ENCODE peak calls at places on chromosomes 7 and 10, in four cellular contexts. Y, O, J and A are unnamed samples.
A peak's percentile ranks its signal among the peaks of the same experiment; 100 is the strongest.

GRCh38 chr10:46546591-46547330 is 9.7 kb downstream of the GPRIN2 start:
- DNase-seq in Y (no peak), O (no peak), J (no peak), A (no peak)

GRCh38 chr7:14748461-14748860 is 154.1 kb downstream of the DGKB start:
- DNase-seq in Y (no peak), O (no peak), J (no peak), A (no peak)

GRCh38 chr10:87921934-87922688 is 58.7 kb downstream of the PTEN start:
- DNase-seq in Y (no peak), O (no peak), J (no peak), A (no peak)

GRCh38 chr7:51000956-51001355 is 218.3 kb upstream of the GRB10 start:
- DNase-seq in Y (peak; percentile 24), O (no peak), J (no peak), A (no peak)

GRCh38 chr10:103884681-103885139 is 29.3 kb upstream of the SH3PXD2A start:
- DNase-seq in Y (peak; percentile 58), O (peak; percentile 54), J (peak; percentile 53), A (no peak)

GRCh38 chr10:106577266-106577665 is 587.2 kb downstream of the SORCS1 start:
- DNase-seq in Y (peak; percentile 3), O (no peak), J (no peak), A (no peak)

GRCh38 chr10:125262414-125262813 is 102.1 kb upstream of the CTBP2 start:
- DNase-seq in Y (no peak), O (no peak), J (no peak), A (no peak)

GRCh38 chr10:79268717-79269116 is 78.6 kb upstream of the PPIF start:
- DNase-seq in Y (no peak), O (no peak), J (no peak), A (no peak)

GRCh38 chr7:44062903-44063295 is 2.5 kb downstream of the PGAM2 start:
- DNase-seq in Y (no peak), O (no peak), J (no peak), A (no peak)

GRCh38 chr7:93150200-93150835 is 2.1 kb upstream of the SAMD9L start:
- DNase-seq in Y (peak; percentile 53), O (no peak), J (no peak), A (no peak)

GRCh38 chr10:32232378-32232777 is 114.6 kb downstream of the EPC1 start:
- DNase-seq in Y (no peak), O (no peak), J (no peak), A (no peak)

GRCh38 chr10:122957474-122957873 is 3.4 kb upstream of the C10orf88 start:
- DNase-seq in Y (no peak), O (no peak), J (peak; percentile 63), A (no peak)

DNA sequence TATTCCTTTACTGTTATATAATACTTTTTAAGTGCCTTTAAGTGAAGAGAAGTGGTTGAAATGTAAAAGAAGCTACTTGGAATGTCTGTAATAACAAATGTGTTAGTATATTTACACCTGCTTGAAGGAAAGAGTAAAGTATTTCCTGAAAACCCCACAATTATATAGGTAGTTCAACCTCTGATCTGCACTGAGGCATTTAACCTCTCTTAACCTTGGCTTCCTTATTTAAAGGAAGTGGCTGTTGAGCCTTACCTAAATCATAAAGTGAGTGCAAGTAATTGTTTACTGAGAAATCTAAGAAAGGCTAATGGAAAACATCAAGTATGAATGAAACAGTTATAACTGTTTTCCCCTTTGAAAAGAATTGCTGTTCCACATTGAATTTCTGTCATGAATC is 294.5 kb downstream of the ADK start:
- DNase-seq in Y (no peak), O (no peak), J (no peak), A (no peak)
- TF ChIP-seq CHD4 in Y (no peak), O (no peak), J (no peak), A (no peak)

GRCh38 chr7:27156901-27157716 is 634 bp upstream of the HOXA7 start:
- DNase-seq in Y (no peak), O (no peak), J (no peak), A (no peak)
- TF ChIP-seq CHD4 in Y (no peak), O (no peak), J (no peak), A (no peak)

GRCh38 chr10:1375805-1376170 is 319.6 kb downstream of the WDR37 start:
- DNase-seq in Y (no peak), O (no peak), J (no peak), A (no peak)

GRCh38 chr10:1373287-1373686 is 317.1 kb downstream of the WDR37 start:
- DNase-seq in Y (no peak), O (no peak), J (no peak), A (no peak)

GRCh38 chr10:1376384-1376945 is 320.3 kb downstream of the WDR37 start:
- DNase-seq in Y (no peak), O (no peak), J (no peak), A (no peak)

GRCh38 chr10:1374501-1374900 is 318.3 kb downstream of the WDR37 start:
- DNase-seq in Y (no peak), O (no peak), J (no peak), A (no peak)

DNA sequence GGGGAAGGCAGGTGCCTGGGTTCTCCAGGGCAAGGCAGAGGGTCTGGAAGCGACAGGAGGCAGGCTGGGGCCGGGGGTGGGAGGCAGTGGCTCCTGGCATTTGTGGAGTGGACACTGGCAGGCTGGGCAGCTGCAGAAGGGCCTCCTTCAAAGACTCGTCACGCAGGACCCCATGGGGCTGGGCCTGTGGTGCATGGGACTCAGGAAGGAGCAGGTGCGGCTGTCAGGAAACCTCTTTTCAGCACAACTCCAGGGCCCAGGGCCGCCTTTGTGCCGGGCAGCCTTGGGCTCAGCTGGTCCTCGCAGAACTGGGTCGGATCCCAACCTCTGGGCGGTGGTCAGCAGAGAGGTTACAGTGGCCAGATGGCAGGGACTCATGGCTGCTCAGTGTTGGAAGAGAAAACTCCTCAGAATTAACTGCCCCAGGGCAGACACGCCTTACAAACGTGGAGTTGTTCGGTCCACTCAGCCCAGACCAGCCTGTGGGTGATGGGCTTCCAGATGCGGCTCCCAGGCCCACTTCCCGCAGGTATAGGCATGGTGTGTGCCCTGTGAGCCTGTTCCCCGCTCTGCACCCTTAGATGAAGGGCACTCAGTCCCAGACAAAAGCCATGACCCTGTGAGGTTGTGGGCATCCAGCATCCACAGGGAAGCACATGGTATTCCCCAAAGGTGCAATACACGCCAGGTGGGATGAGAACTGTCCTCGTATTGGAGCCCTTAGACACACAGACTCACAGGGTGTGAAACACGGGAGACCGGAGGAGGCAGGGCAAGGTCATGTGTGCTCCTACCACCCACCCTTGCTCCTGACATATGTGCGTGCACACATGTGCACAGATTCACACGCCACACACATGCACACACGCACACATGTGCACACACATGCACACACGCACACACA is 319.0 kb downstream of the WDR37 start:
- DNase-seq in Y (no peak), O (no peak), J (no peak), A (no peak)
- TF ChIP-seq CHD4 in Y (no peak), O (no peak), J (no peak), A (no peak)

GRCh38 chr7:36188266-36188665 is 35.2 kb downstream of the EEPD1 start:
- DNase-seq in Y (no peak), O (no peak), J (no peak), A (no peak)

GRCh38 chr7:36186841-36187240 is 33.8 kb downstream of the EEPD1 start:
- DNase-seq in Y (no peak), O (no peak), J (peak; percentile 25), A (no peak)

GRCh38 chr7:36185092-36185491 is 32.0 kb downstream of the EEPD1 start:
- DNase-seq in Y (no peak), O (no peak), J (no peak), A (no peak)

GRCh38 chr7:36185732-36186131 is 32.7 kb downstream of the EEPD1 start:
- DNase-seq in Y (no peak), O (no peak), J (no peak), A (no peak)

DNA sequence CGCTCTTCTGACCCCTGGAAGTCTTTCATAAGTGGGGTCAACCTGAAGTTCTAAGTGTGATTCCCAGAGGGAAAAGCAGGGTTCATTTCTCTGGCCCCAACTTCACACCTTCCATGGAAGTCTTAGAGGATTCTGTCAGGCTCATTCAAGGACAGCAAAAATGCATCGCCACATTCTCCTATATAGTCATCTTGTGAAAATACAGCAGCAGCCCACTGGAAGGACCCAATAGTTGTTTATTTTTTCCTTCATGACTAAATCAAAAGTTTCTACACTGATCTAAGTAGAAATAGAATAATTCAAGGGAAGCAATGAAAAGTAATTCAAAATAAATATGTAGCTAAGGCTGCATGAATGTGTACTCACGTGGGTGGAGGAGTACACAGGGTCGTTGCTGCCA is 33.3 kb downstream of the EEPD1 start:
- DNase-seq in Y (no peak), O (no peak), J (no peak), A (no peak)
- TF ChIP-seq CHD4 in Y (no peak), O (no peak), J (no peak), A (no peak)

GRCh38 chr7:111835066-111835465 is 272.8 kb upstream of the IMMP2L start:
- DNase-seq in Y (no peak), O (no peak), J (no peak), A (no peak)
- TF ChIP-seq CHD4 in Y (no peak), O (no peak), J (no peak), A (no peak)

GRCh38 chr10:100980327-100981110 is 6.8 kb downstream of the MRPL43 start:
- DNase-seq in Y (no peak), O (no peak), J (no peak), A (no peak)

GRCh38 chr10:100978896-100979185 is 8.5 kb downstream of the MRPL43 start:
- DNase-seq in Y (no peak), O (no peak), J (no peak), A (no peak)

GRCh38 chr10:100978121-100978895 is 9.0 kb downstream of the MRPL43 start:
- DNase-seq in Y (no peak), O (no peak), J (no peak), A (no peak)

GRCh38 chr10:100981178-100981710 is 6.1 kb downstream of the MRPL43 start:
- DNase-seq in Y (no peak), O (no peak), J (no peak), A (no peak)

GRCh38 chr10:100979821-100980272 is 7.5 kb downstream of the MRPL43 start:
- DNase-seq in Y (no peak), O (no peak), J (no peak), A (no peak)
- TF ChIP-seq CHD4 in Y (no peak), O (no peak), J (no peak), A (no peak)

GRCh38 chr7:66845382-66846095 is 75.5 kb upstream of the TMEM248 start:
- DNase-seq in Y (no peak), O (peak; percentile 50), J (no peak), A (no peak)

GRCh38 chr7:66844552-66845381 is 76.3 kb upstream of the TMEM248 start:
- DNase-seq in Y (peak; percentile 99), O (peak; percentile 100), J (peak; percentile 93), A (peak; percentile 92)

GRCh38 chr7:66847879-66848810 is 72.9 kb upstream of the TMEM248 start:
- DNase-seq in Y (peak; percentile 59), O (no peak), J (peak; percentile 79), A (no peak)
- TF ChIP-seq CHD4 in Y (no peak), O (no peak), J (no peak), A (no peak)

DNA sequence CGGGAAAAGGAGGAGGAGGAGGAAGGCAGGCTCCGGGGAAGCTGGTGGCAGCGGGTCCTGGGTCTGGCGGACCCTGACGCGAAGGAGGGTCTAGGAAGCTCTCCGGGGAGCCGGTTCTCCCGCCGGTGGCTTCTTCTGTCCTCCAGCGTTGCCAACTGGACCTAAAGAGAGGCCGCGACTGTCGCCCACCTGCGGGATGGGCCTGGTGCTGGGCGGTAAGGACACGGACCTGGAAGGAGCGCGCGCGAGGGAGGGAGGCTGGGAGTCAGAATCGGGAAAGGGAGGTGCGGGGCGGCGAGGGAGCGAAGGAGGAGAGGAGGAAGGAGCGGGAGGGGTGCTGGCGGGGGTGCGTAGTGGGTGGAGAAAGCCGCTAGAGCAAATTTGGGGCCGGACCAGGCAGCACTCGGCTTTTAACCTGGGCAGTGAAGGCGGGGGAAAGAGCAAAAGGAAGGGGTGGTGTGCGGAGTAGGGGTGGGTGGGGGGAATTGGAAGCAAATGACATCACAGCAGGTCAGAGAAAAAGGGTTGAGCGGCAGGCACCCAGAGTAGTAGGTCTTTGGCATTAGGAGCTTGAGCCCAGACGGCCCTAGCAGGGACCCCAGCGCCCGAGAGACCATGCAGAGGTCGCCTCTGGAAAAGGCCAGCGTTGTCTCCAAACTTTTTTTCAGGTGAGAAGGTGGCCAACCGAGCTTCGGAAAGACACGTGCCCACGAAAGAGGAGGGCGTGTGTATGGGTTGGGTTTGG is at the start of gene CFTR:
- DNase-seq in Y (peak; percentile 5), O (no peak), J (no peak), A (no peak)
- TF ChIP-seq CHD4 in Y (no peak), O (no peak), J (no peak), A (no peak)